ENCODE peak calls at places on chromosome 1, in nine cellular contexts. One of them, this sample, is unnamed.

GRCh38 chr1:57722285-57722978 is 298.6 kb upstream of the DAB1 start:
- ATAC-seq in right lobe of liver: no peak
- ATAC-seq in sciatic nerve: no peak
- ATAC-seq in heart left ventricle: peak; percentile 92
- ATAC-seq in left cardiac atrium: peak; percentile 91
- ATAC-seq in psoas muscle: no peak
- ATAC-seq in Right ventricle myocardium inferior: peak; percentile 88
- ATAC-seq in stimulated activated effector memory CD8-positive, alpha-beta T cell treated with anti-CD3 and anti-CD28 coated beads, Interleukin-12 subunit alpha, Interleukin-12 subunit beta, amount 100 ng/mL, for 72 hours: no peak
- ATAC-seq in activated naive CD8-positive, alpha-beta T cell treated with anti-CD3 and anti-CD28 coated beads, Interleukin-2, amount 10 ng/mL, durations not matched to agents 7 days and 5 days: no peak
- ATAC-seq in this sample: no peak

GRCh38 chr1:162877412-162877811 is 16.4 kb upstream of the CCDC190 start:
- ATAC-seq in sciatic nerve: no peak
- ATAC-seq in right lobe of liver: no peak
- ATAC-seq in activated naive CD8-positive, alpha-beta T cell treated with anti-CD3 and anti-CD28 coated beads, Interleukin-2, amount 10 ng/mL, durations not matched to agents 7 days and 5 days: no peak
- ATAC-seq in heart left ventricle: no peak
- ATAC-seq in psoas muscle: no peak
- ATAC-seq in stimulated activated effector memory CD8-positive, alpha-beta T cell treated with anti-CD3 and anti-CD28 coated beads, Interleukin-12 subunit alpha, Interleukin-12 subunit beta, amount 100 ng/mL, for 72 hours: no peak
- ATAC-seq in Right ventricle myocardium inferior: no peak
- ATAC-seq in left cardiac atrium: no peak
- ATAC-seq in this sample: no peak

GRCh38 chr1:165543651-165544452 is at the start of gene LRRC52:
- ATAC-seq in left cardiac atrium: peak; percentile 75
- ATAC-seq in Right ventricle myocardium inferior: peak; percentile 80
- ATAC-seq in psoas muscle: peak; percentile 60
- ATAC-seq in heart left ventricle: peak; percentile 92
- ATAC-seq in stimulated activated effector memory CD8-positive, alpha-beta T cell treated with anti-CD3 and anti-CD28 coated beads, Interleukin-12 subunit alpha, Interleukin-12 subunit beta, amount 100 ng/mL, for 72 hours: no peak
- ATAC-seq in right lobe of liver: peak; percentile 93
- ATAC-seq in sciatic nerve: peak; percentile 56
- ATAC-seq in activated naive CD8-positive, alpha-beta T cell treated with anti-CD3 and anti-CD28 coated beads, Interleukin-2, amount 10 ng/mL, durations not matched to agents 7 days and 5 days: no peak
- ATAC-seq in this sample: no peak

GRCh38 chr1:46203738-46204405 is 738 bp downstream of the LURAP1 start:
- ATAC-seq in stimulated activated effector memory CD8-positive, alpha-beta T cell treated with anti-CD3 and anti-CD28 coated beads, Interleukin-12 subunit alpha, Interleukin-12 subunit beta, amount 100 ng/mL, for 72 hours: no peak
- ATAC-seq in Right ventricle myocardium inferior: peak; percentile 16
- ATAC-seq in heart left ventricle: peak; percentile 1
- ATAC-seq in sciatic nerve: peak; percentile 33
- ATAC-seq in left cardiac atrium: peak; percentile 4
- ATAC-seq in psoas muscle: no peak
- ATAC-seq in activated naive CD8-positive, alpha-beta T cell treated with anti-CD3 and anti-CD28 coated beads, Interleukin-2, amount 10 ng/mL, durations not matched to agents 7 days and 5 days: no peak
- ATAC-seq in right lobe of liver: no peak
- ATAC-seq in this sample: peak; percentile 29

GRCh38 chr1:4345126-4345525 is 309.3 kb upstream of the AJAP1 start:
- ATAC-seq in psoas muscle: no peak
- ATAC-seq in stimulated activated effector memory CD8-positive, alpha-beta T cell treated with anti-CD3 and anti-CD28 coated beads, Interleukin-12 subunit alpha, Interleukin-12 subunit beta, amount 100 ng/mL, for 72 hours: no peak
- ATAC-seq in left cardiac atrium: no peak
- ATAC-seq in activated naive CD8-positive, alpha-beta T cell treated with anti-CD3 and anti-CD28 coated beads, Interleukin-2, amount 10 ng/mL, durations not matched to agents 7 days and 5 days: no peak
- ATAC-seq in right lobe of liver: no peak
- ATAC-seq in sciatic nerve: no peak
- ATAC-seq in heart left ventricle: no peak
- ATAC-seq in Right ventricle myocardium inferior: no peak
- ATAC-seq in this sample: no peak

GRCh38 chr1:6785318-6785712 is at the start of gene CAMTA1:
- ATAC-seq in right lobe of liver: no peak
- ATAC-seq in stimulated activated effector memory CD8-positive, alpha-beta T cell treated with anti-CD3 and anti-CD28 coated beads, Interleukin-12 subunit alpha, Interleukin-12 subunit beta, amount 100 ng/mL, for 72 hours: peak; percentile 87
- ATAC-seq in Right ventricle myocardium inferior: peak; percentile 91
- ATAC-seq in activated naive CD8-positive, alpha-beta T cell treated with anti-CD3 and anti-CD28 coated beads, Interleukin-2, amount 10 ng/mL, durations not matched to agents 7 days and 5 days: peak; percentile 85
- ATAC-seq in heart left ventricle: no peak
- ATAC-seq in sciatic nerve: no peak
- ATAC-seq in psoas muscle: no peak
- ATAC-seq in left cardiac atrium: no peak
- ATAC-seq in this sample: no peak

GRCh38 chr1:40887652-40888051 is 25.5 kb upstream of the CITED4 start:
- ATAC-seq in heart left ventricle: no peak
- ATAC-seq in Right ventricle myocardium inferior: no peak
- ATAC-seq in right lobe of liver: no peak
- ATAC-seq in sciatic nerve: no peak
- ATAC-seq in stimulated activated effector memory CD8-positive, alpha-beta T cell treated with anti-CD3 and anti-CD28 coated beads, Interleukin-12 subunit alpha, Interleukin-12 subunit beta, amount 100 ng/mL, for 72 hours: no peak
- ATAC-seq in psoas muscle: no peak
- ATAC-seq in left cardiac atrium: no peak
- ATAC-seq in activated naive CD8-positive, alpha-beta T cell treated with anti-CD3 and anti-CD28 coated beads, Interleukin-2, amount 10 ng/mL, durations not matched to agents 7 days and 5 days: no peak
- ATAC-seq in this sample: no peak

GRCh38 chr1:246302671-246303317 is 204.3 kb downstream of the SMYD3 start:
- ATAC-seq in left cardiac atrium: no peak
- ATAC-seq in heart left ventricle: no peak
- ATAC-seq in Right ventricle myocardium inferior: no peak
- ATAC-seq in activated naive CD8-positive, alpha-beta T cell treated with anti-CD3 and anti-CD28 coated beads, Interleukin-2, amount 10 ng/mL, durations not matched to agents 7 days and 5 days: no peak
- ATAC-seq in stimulated activated effector memory CD8-positive, alpha-beta T cell treated with anti-CD3 and anti-CD28 coated beads, Interleukin-12 subunit alpha, Interleukin-12 subunit beta, amount 100 ng/mL, for 72 hours: no peak
- ATAC-seq in psoas muscle: no peak
- ATAC-seq in right lobe of liver: no peak
- ATAC-seq in sciatic nerve: no peak
- ATAC-seq in this sample: no peak

GRCh38 chr1:27154469-27154990 is 395 bp downstream of the SLC9A1 start:
- ATAC-seq in Right ventricle myocardium inferior: peak; percentile 3
- ATAC-seq in left cardiac atrium: no peak
- ATAC-seq in right lobe of liver: peak; percentile 1
- ATAC-seq in heart left ventricle: peak; percentile 10
- ATAC-seq in sciatic nerve: peak; percentile 5
- ATAC-seq in stimulated activated effector memory CD8-positive, alpha-beta T cell treated with anti-CD3 and anti-CD28 coated beads, Interleukin-12 subunit alpha, Interleukin-12 subunit beta, amount 100 ng/mL, for 72 hours: peak; percentile 6
- ATAC-seq in psoas muscle: peak; percentile 13
- ATAC-seq in activated naive CD8-positive, alpha-beta T cell treated with anti-CD3 and anti-CD28 coated beads, Interleukin-2, amount 10 ng/mL, durations not matched to agents 7 days and 5 days: peak; percentile 15
- ATAC-seq in this sample: no peak

GRCh38 chr1:221723018-221723917 is 18.6 kb downstream of the DUSP10 start:
- ATAC-seq in heart left ventricle: no peak
- ATAC-seq in sciatic nerve: no peak
- ATAC-seq in stimulated activated effector memory CD8-positive, alpha-beta T cell treated with anti-CD3 and anti-CD28 coated beads, Interleukin-12 subunit alpha, Interleukin-12 subunit beta, amount 100 ng/mL, for 72 hours: peak; percentile 75
- ATAC-seq in right lobe of liver: no peak
- ATAC-seq in activated naive CD8-positive, alpha-beta T cell treated with anti-CD3 and anti-CD28 coated beads, Interleukin-2, amount 10 ng/mL, durations not matched to agents 7 days and 5 days: no peak
- ATAC-seq in Right ventricle myocardium inferior: no peak
- ATAC-seq in left cardiac atrium: peak; percentile 52
- ATAC-seq in psoas muscle: peak; percentile 58
- ATAC-seq in this sample: no peak

GRCh38 chr1:204487256-204487615 is 7.4 kb downstream of the PIK3C2B start:
- ATAC-seq in activated naive CD8-positive, alpha-beta T cell treated with anti-CD3 and anti-CD28 coated beads, Interleukin-2, amount 10 ng/mL, durations not matched to agents 7 days and 5 days: no peak
- ATAC-seq in psoas muscle: no peak
- ATAC-seq in right lobe of liver: no peak
- ATAC-seq in Right ventricle myocardium inferior: no peak
- ATAC-seq in stimulated activated effector memory CD8-positive, alpha-beta T cell treated with anti-CD3 and anti-CD28 coated beads, Interleukin-12 subunit alpha, Interleukin-12 subunit beta, amount 100 ng/mL, for 72 hours: no peak
- ATAC-seq in left cardiac atrium: no peak
- ATAC-seq in heart left ventricle: no peak
- ATAC-seq in sciatic nerve: no peak
- ATAC-seq in this sample: no peak